ENCODE peak calls at places on chromosomes 6 and 20, in ten cellular contexts. B, E, Y, W, L, V, T, S, I and H are unnamed samples. For H3K9me3 and H3K4me1, the result is how much of the 10 kb centered on the place peaks cover.

GRCh38 chr6:14816106-14816864 is 429.6 kb upstream of the JARID2 start:
- DNase-seq in B (peak), E (no peak), Y (no peak), W (no peak), L (no peak), V (no peak), T (peak), S (no peak), I (no peak), H (no peak)

GRCh38 chr20:1536893-1537730 is 20.4 kb downstream of the SIRPD start:
- DNase-seq in B (no peak), E (peak), Y (no peak), W (no peak), L (no peak), V (no peak), T (no peak), S (no peak), I (no peak), H (no peak)

GRCh38 chr6:157134402-157135074 is 188.8 kb downstream of the TMEM242 start:
- DNase-seq in B (peak), E (no peak), Y (no peak), W (no peak), L (no peak), V (no peak), T (peak), S (no peak), I (no peak), H (no peak)

GRCh38 chr6:159169557-159170332 is 545 bp downstream of the FNDC1 start:
- DNase-seq in B (peak), E (no peak), Y (peak), W (peak), L (no peak), V (no peak), T (peak), S (peak), I (no peak), H (no peak)

GRCh38 chr6:142387997-142388815 is 86.4 kb downstream of the ADGRG6 start:
- DNase-seq in B (peak), E (no peak), Y (peak), W (peak), L (no peak), V (no peak), T (peak), S (no peak), I (no peak), H (no peak)

GRCh38 chr6:43096451-43097097 is 20.5 kb downstream of the PTK7 start:
- DNase-seq in B (peak), E (no peak), Y (no peak), W (no peak), L (no peak), V (peak), T (peak), S (no peak), I (peak), H (peak)

GRCh38 chr6:168221000-168221399 is 98.6 kb downstream of the DACT2 start:
- DNase-seq in B (no peak), E (no peak), Y (no peak), W (no peak), L (no peak), V (no peak), T (no peak), S (no peak), I (no peak), H (no peak)

GRCh38 chr20:7976015-7976414 is 35.8 kb upstream of the HAO1 start:
- DNase-seq in B (no peak), E (no peak), Y (no peak), W (no peak), L (no peak), V (no peak), T (no peak), S (no peak), I (no peak), H (no peak)

GRCh38 chr6:41255638-41256246 is 27.6 kb downstream of the TREML4 start:
- DNase-seq in B (no peak), E (no peak), Y (no peak), W (no peak), L (no peak), V (no peak), T (no peak), S (no peak), I (no peak), H (no peak)

GRCh38 chr6:33834401-33835392 is 30.9 kb upstream of the MLN start:
- DNase-seq in B (no peak), E (no peak), Y (no peak), W (no peak), L (no peak), V (no peak), T (no peak), S (no peak), I (no peak), H (no peak)

GRCh38 chr6:166563200-166563599 is 23.3 kb downstream of the RAMACL start:
- DNase-seq in B (no peak), E (no peak), Y (no peak), W (no peak), L (no peak), V (no peak), T (no peak), S (no peak), I (no peak), H (no peak)

GRCh38 chr6:108526739-108527174 is 34.0 kb upstream of the FOXO3 start:
- DNase-seq in B (peak), E (no peak), Y (peak), W (peak), L (no peak), V (no peak), T (peak), S (no peak), I (no peak), H (peak)

GRCh38 chr6:106724848-106725247 is 95.5 kb downstream of the QRSL1 start:
- DNase-seq in B (no peak), E (no peak), Y (no peak), W (peak), L (no peak), V (no peak), T (no peak), S (no peak), I (no peak), H (no peak)

GRCh38 chr20:3710703-3711417 is 1.5 kb downstream of the SIGLEC1 start:
- DNase-seq in B (peak), E (peak), Y (peak), W (peak), L (peak), V (peak), T (no peak), S (peak), I (no peak), H (no peak)

GRCh38 chr6:26175428-26176181 is 88.4 kb downstream of the HFE start:
- DNase-seq in B (peak), E (no peak), Y (peak), W (peak), L (peak), V (no peak), T (no peak), S (no peak), I (no peak), H (no peak)

GRCh38 chr20:10922521-10922920 is 248.7 kb upstream of the JAG1 start:
- DNase-seq in B (no peak), E (no peak), Y (no peak), W (peak), L (no peak), V (no peak), T (no peak), S (no peak), I (no peak), H (no peak)

GRCh38 chr20:19492116-19492515 is 265.9 kb upstream of the RIN2 start:
- DNase-seq in B (no peak), E (no peak), Y (no peak), W (no peak), L (no peak), V (no peak), T (no peak), S (peak), I (no peak), H (no peak)

GRCh38 chr6:17725083-17725482 is 18.4 kb upstream of the NUP153 start:
- DNase-seq in B (peak), E (peak), Y (no peak), W (no peak), L (no peak), V (no peak), T (peak), S (peak), I (no peak), H (peak)

GRCh38 chr20:51404297-51405060 is 138.0 kb downstream of the NFATC2 start:
- DNase-seq in B (peak), E (no peak), Y (no peak), W (no peak), L (peak), V (no peak), T (peak), S (no peak), I (no peak), H (no peak)

GRCh38 chr6:41372526-41373366 is 37.3 kb downstream of the NCR2 start:
- DNase-seq in B (no peak), E (no peak), Y (no peak), W (no peak), L (no peak), V (no peak), T (no peak), S (no peak), I (no peak), H (no peak)

GRCh38 chr20:14051454-14051853 is 56.1 kb downstream of the MACROD2 start:
- DNase-seq in B (no peak), E (no peak), Y (no peak), W (no peak), L (no peak), V (no peak), T (no peak), S (no peak), I (no peak), H (no peak)

GRCh38 chr6:155455766-155456165 is at the start of gene NOX3:
- DNase-seq in B (no peak), E (no peak), Y (no peak), W (no peak), L (no peak), V (no peak), T (no peak), S (no peak), I (no peak), H (no peak)

GRCh38 chr20:32564921-32565734 is 20.0 kb downstream of the NOL4L start:
- DNase-seq in B (no peak), E (peak), Y (no peak), W (no peak), L (no peak), V (no peak), T (no peak), S (peak), I (no peak), H (no peak)

GRCh38 chr6:157895585-157895984 is 72.5 kb downstream of the SNX9 start:
- DNase-seq in B (no peak), E (no peak), Y (no peak), W (no peak), L (no peak), V (no peak), T (no peak), S (no peak), I (no peak), H (no peak)

GRCh38 chr6:37650071-37650481 is 47.6 kb downstream of the MDGA1 start:
- DNase-seq in B (no peak), E (no peak), Y (no peak), W (no peak), L (no peak), V (no peak), T (no peak), S (peak), I (no peak), H (no peak)

GRCh38 chr6:104995989-104996617 is 39.2 kb downstream of the LIN28B start:
- DNase-seq in B (peak), E (no peak), Y (peak), W (peak), L (no peak), V (peak), T (peak), S (no peak), I (no peak), H (peak)

GRCh38 chr6:137493218-137494038 is 766 bp downstream of the OLIG3 start:
- DNase-seq in B (no peak), E (no peak), Y (no peak), W (no peak), L (peak), V (no peak), T (no peak), S (no peak), I (no peak), H (no peak)

GRCh38 chr20:36493801-36494114 is 47.6 kb upstream of the MYL9 start:
- DNase-seq in B (peak), E (peak), Y (no peak), W (no peak), L (no peak), V (peak), T (peak), S (peak), I (no peak), H (no peak)

GRCh38 chr6:123635144-123635543 is 1.6 kb downstream of the TRDN start:
- DNase-seq in B (no peak), E (no peak), Y (no peak), W (no peak), L (no peak), V (no peak), T (no peak), S (no peak), I (no peak), H (no peak)

GRCh38 chr6:101541873-101542272 is 148.4 kb downstream of the GRIK2 start:
- DNase-seq in B (no peak), E (no peak), Y (no peak), W (no peak), L (no peak), V (no peak), T (no peak), S (no peak), I (no peak), H (no peak)

GRCh38 chr6:51166914-51167313 is 348.2 kb downstream of the TFAP2B start:
- DNase-seq in B (no peak), E (no peak), Y (no peak), W (no peak), L (no peak), V (no peak), T (no peak), S (no peak), I (no peak), H (no peak)

GRCh38 chr6:155146205-155146604 is 117.6 kb upstream of the CLDN20 start:
- DNase-seq in B (no peak), E (no peak), Y (no peak), W (no peak), L (no peak), V (no peak), T (no peak), S (no peak), I (no peak), H (no peak)

GRCh38 chr6:166567107-166567506 is 19.4 kb downstream of the RAMACL start:
- DNase-seq in B (peak), E (no peak), Y (no peak), W (no peak), L (no peak), V (no peak), T (peak), S (no peak), I (peak), H (no peak)

GRCh38 chr20:34615477-34615876 is 57.0 kb downstream of the MAP1LC3A start:
- DNase-seq in B (peak), E (no peak), Y (no peak), W (no peak), L (no peak), V (no peak), T (peak), S (no peak), I (no peak), H (no peak)

GRCh38 chr20:38156888-38157634 is 8.0 kb downstream of the TGM2 start:
- DNase-seq in B (peak), E (peak), Y (no peak), W (no peak), L (no peak), V (peak), T (no peak), S (peak), I (no peak), H (no peak)

GRCh38 chr6:168709991-168710390 is 269.0 kb downstream of the SMOC2 start:
- DNase-seq in B (no peak), E (no peak), Y (no peak), W (no peak), L (peak), V (no peak), T (no peak), S (no peak), I (no peak), H (no peak)

GRCh38 chr20:32184953-32185603 is 22.5 kb downstream of the PLAGL2 start:
- DNase-seq in B (no peak), E (no peak), Y (no peak), W (no peak), L (no peak), V (no peak), T (no peak), S (no peak), I (no peak), H (no peak)

GRCh38 chr6:82875573-82876185 is 190.0 kb downstream of the UBE3D start:
- DNase-seq in B (peak), E (no peak), Y (peak), W (peak), L (no peak), V (no peak), T (peak), S (no peak), I (peak), H (no peak)

GRCh38 chr20:50855498-50856474 is 60.9 kb downstream of the BCAS4 start:
- DNase-seq in B (peak), E (no peak), Y (no peak), W (peak), L (no peak), V (no peak), T (no peak), S (peak), I (no peak), H (peak)

GRCh38 chr6:62652692-62653328 is 366.8 kb upstream of the KHDRBS2 start:
- DNase-seq in B (peak), E (no peak), Y (peak), W (peak), L (no peak), V (no peak), T (peak), S (no peak), I (no peak), H (no peak)
- H3K9me3 ChIP-seq in B (under half), E (under half), Y (under half), W (under half), L (under half), V (under half), T (under half), S (under half), I (under half), H (under half)

GRCh38 chr20:49582413-49583334 is 14.7 kb upstream of the PTGIS start:
- DNase-seq in B (no peak), E (no peak), Y (no peak), W (no peak), L (no peak), V (no peak), T (no peak), S (no peak), I (no peak), H (no peak)
- H3K4me1 ChIP-seq in B (under half), E (half or more), Y (under half), W (half or more), L (under half), V (under half), T (under half), S (under half), I (under half), H (half or more)

GRCh38 chr6:346389-347030 is 45.0 kb upstream of the IRF4 start:
- DNase-seq in B (peak), E (no peak), Y (no peak), W (no peak), L (no peak), V (no peak), T (peak), S (peak), I (no peak), H (no peak)

GRCh38 chr6:348860-349396 is 42.6 kb upstream of the IRF4 start:
- DNase-seq in B (no peak), E (no peak), Y (no peak), W (no peak), L (no peak), V (no peak), T (no peak), S (no peak), I (no peak), H (no peak)

GRCh38 chr6:347232-347631 is 44.3 kb upstream of the IRF4 start:
- DNase-seq in B (no peak), E (no peak), Y (peak), W (no peak), L (no peak), V (no peak), T (no peak), S (no peak), I (no peak), H (no peak)

GRCh38 chr6:349491-349921 is 42.0 kb upstream of the IRF4 start:
- DNase-seq in B (no peak), E (no peak), Y (no peak), W (no peak), L (no peak), V (no peak), T (no peak), S (no peak), I (no peak), H (no peak)

DNA sequence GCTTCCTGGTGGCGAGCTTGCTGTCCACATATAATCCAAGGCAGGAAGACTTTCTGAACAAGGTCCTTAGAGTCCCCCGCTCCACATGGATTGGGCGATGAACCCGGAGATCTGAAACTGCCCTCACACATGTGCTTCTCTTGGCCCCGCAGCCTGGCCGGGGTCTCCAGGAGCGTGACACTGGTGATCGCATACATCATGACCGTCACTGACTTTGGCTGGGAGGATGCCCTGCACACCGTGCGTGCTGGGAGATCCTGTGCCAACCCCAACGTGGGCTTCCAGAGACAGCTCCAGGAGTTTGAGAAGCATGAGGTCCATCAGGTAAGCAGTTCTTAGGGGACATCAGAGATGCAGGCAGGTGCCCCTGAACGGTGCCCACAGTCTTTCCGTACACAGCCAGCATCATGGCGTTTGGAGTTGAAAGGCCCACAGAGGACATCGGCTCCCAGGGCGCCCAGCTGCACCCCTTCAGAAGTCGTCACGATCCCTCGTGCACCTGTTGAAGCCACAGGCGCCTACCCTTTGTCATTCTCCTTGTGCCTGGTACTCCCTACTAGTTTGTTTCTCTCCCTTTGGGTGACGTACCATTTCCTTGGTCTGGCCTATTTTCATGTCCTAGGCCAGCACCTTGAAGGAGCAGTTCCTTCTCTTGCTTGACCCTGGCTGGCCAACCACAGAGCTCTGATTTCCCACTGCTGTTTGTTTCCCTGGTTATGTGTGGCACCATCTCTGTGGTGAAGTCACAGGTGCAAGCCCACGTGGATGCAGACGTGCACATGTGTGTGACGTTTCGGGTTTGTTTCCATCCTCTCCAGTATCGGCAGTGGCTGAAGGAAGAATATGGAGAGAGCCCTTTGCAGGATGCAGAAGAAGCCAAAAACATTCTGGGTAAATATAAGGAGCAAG is 43.3 kb upstream of the IRF4 start:
- DNase-seq in B (no peak), E (no peak), Y (no peak), W (no peak), L (no peak), V (no peak), T (no peak), S (no peak), I (no peak), H (no peak)
- H3K9me3 ChIP-seq in B (under half), E (under half), Y (under half), W (under half), L (under half), V (under half), T (under half), S (under half), I (under half), H (under half)

DNA sequence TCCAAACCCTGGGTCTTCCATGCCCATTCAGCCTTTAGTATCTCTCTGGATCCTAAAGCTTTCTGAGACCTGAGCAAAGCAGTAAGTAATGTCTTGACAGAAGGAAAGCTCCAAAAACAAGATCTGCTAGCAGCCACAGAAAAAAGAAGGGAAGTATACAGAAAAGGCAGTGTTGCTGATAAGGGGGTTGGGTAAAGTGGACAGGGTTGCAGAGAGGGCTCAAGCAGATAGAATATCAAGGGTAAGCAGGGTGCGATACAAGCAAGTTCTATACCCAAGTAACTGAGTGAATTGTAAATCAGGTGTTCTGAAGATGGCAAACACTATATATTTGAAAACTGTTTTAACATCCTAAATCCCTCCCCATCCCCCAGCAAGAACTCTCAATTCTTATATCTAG is 113.4 kb upstream of the CARMIL1 start:
- DNase-seq in B (no peak), E (no peak), Y (no peak), W (no peak), L (no peak), V (no peak), T (no peak), S (no peak), I (no peak), H (no peak)
- H3K4me1 ChIP-seq in B (under half), E (under half), Y (under half), W (under half), L (under half), V (under half), T (under half), S (under half), I (under half), H (under half)

GRCh38 chr6:132198896-132199295 is 202.4 kb downstream of the MOXD1 start:
- DNase-seq in B (peak), E (no peak), Y (no peak), W (no peak), L (no peak), V (no peak), T (peak), S (no peak), I (no peak), H (no peak)
- H3K9me3 ChIP-seq in B (under half), E (under half), Y (under half), W (under half), L (under half), V (under half), T (under half), S (under half), I (under half), H (under half)